ENCODE peak calls at places on chromosome 7, in nine cellular contexts. One of them, this sample, is unnamed.

GRCh38 chr7:128014864-128015263 is 16.4 kb downstream of the LRRC4 start:
- DNase-seq in pons: no peak
- DNase-seq in NCI-H2081: no peak
- DNase-seq in choroid plexus epithelial cell: no peak
- DNase-seq in psoas muscle: no peak
- DNase-seq in non-pigmented ciliary epithelial cell: no peak
- DNase-seq in PC-9: no peak
- DNase-seq in iris pigment epithelial cell: no peak
- DNase-seq in nucleus accumbens: no peak
- DNase-seq in this sample: no peak

GRCh38 chr7:157358041-157358752 is 21.4 kb downstream of the DNAJB6 start:
- DNase-seq in pons: no peak
- DNase-seq in NCI-H2081: no peak
- DNase-seq in choroid plexus epithelial cell: no peak
- DNase-seq in psoas muscle: no peak
- DNase-seq in non-pigmented ciliary epithelial cell: no peak
- DNase-seq in PC-9: no peak
- DNase-seq in iris pigment epithelial cell: no peak
- DNase-seq in nucleus accumbens: no peak
- DNase-seq in this sample: no peak

GRCh38 chr7:2634265-2635145 is 2.7 kb downstream of the TTYH3 start:
- DNase-seq in pons: no peak
- DNase-seq in NCI-H2081: no peak
- DNase-seq in choroid plexus epithelial cell: no peak
- DNase-seq in psoas muscle: no peak
- DNase-seq in non-pigmented ciliary epithelial cell: no peak
- DNase-seq in PC-9: no peak
- DNase-seq in iris pigment epithelial cell: no peak
- DNase-seq in nucleus accumbens: no peak
- DNase-seq in this sample: no peak

GRCh38 chr7:35792472-35793224 is 8.2 kb upstream of the SEPTIN7 start:
- DNase-seq in pons: peak
- DNase-seq in NCI-H2081: no peak
- DNase-seq in choroid plexus epithelial cell: peak
- DNase-seq in psoas muscle: no peak
- DNase-seq in non-pigmented ciliary epithelial cell: no peak
- DNase-seq in PC-9: no peak
- DNase-seq in iris pigment epithelial cell: no peak
- DNase-seq in nucleus accumbens: no peak
- DNase-seq in this sample: no peak

GRCh38 chr7:125506331-125506730 is 576.7 kb upstream of the POT1 start:
- DNase-seq in pons: no peak
- DNase-seq in NCI-H2081: no peak
- DNase-seq in choroid plexus epithelial cell: no peak
- DNase-seq in psoas muscle: no peak
- DNase-seq in non-pigmented ciliary epithelial cell: no peak
- DNase-seq in PC-9: no peak
- DNase-seq in iris pigment epithelial cell: no peak
- DNase-seq in nucleus accumbens: no peak
- DNase-seq in this sample: no peak

GRCh38 chr7:83289396-83289993 is 126.8 kb upstream of the PCLO start:
- DNase-seq in pons: no peak
- DNase-seq in NCI-H2081: no peak
- DNase-seq in choroid plexus epithelial cell: no peak
- DNase-seq in psoas muscle: no peak
- DNase-seq in non-pigmented ciliary epithelial cell: no peak
- DNase-seq in PC-9: no peak
- DNase-seq in iris pigment epithelial cell: no peak
- DNase-seq in nucleus accumbens: no peak
- DNase-seq in this sample: no peak

GRCh38 chr7:132998763-132999162 is 83.1 kb downstream of the CHCHD3 start:
- DNase-seq in pons: no peak
- DNase-seq in NCI-H2081: no peak
- DNase-seq in choroid plexus epithelial cell: peak
- DNase-seq in psoas muscle: no peak
- DNase-seq in non-pigmented ciliary epithelial cell: no peak
- DNase-seq in PC-9: no peak
- DNase-seq in iris pigment epithelial cell: no peak
- DNase-seq in nucleus accumbens: no peak
- DNase-seq in this sample: no peak

GRCh38 chr7:150560486-150560885 is 6.7 kb upstream of the GIMAP4 start:
- DNase-seq in pons: no peak
- DNase-seq in NCI-H2081: no peak
- DNase-seq in choroid plexus epithelial cell: no peak
- DNase-seq in psoas muscle: no peak
- DNase-seq in non-pigmented ciliary epithelial cell: no peak
- DNase-seq in PC-9: no peak
- DNase-seq in iris pigment epithelial cell: no peak
- DNase-seq in nucleus accumbens: no peak
- DNase-seq in this sample: no peak

GRCh38 chr7:30029696-30030095 is 1.5 kb downstream of the PLEKHA8 start:
- DNase-seq in pons: peak
- DNase-seq in NCI-H2081: no peak
- DNase-seq in choroid plexus epithelial cell: no peak
- DNase-seq in psoas muscle: no peak
- DNase-seq in non-pigmented ciliary epithelial cell: no peak
- DNase-seq in PC-9: no peak
- DNase-seq in iris pigment epithelial cell: no peak
- DNase-seq in nucleus accumbens: no peak
- DNase-seq in this sample: peak

GRCh38 chr7:7820939-7821338 is 102.5 kb upstream of the RPA3 start:
- DNase-seq in pons: no peak
- DNase-seq in NCI-H2081: no peak
- DNase-seq in choroid plexus epithelial cell: no peak
- DNase-seq in psoas muscle: no peak
- DNase-seq in non-pigmented ciliary epithelial cell: no peak
- DNase-seq in PC-9: no peak
- DNase-seq in iris pigment epithelial cell: no peak
- DNase-seq in nucleus accumbens: no peak
- DNase-seq in this sample: no peak

GRCh38 chr7:11896663-11897062 is 64.7 kb upstream of the THSD7A start:
- DNase-seq in pons: no peak
- DNase-seq in NCI-H2081: no peak
- DNase-seq in choroid plexus epithelial cell: no peak
- DNase-seq in psoas muscle: no peak
- DNase-seq in non-pigmented ciliary epithelial cell: no peak
- DNase-seq in PC-9: no peak
- DNase-seq in iris pigment epithelial cell: peak
- DNase-seq in nucleus accumbens: no peak
- DNase-seq in this sample: no peak

GRCh38 chr7:66296-66695 is 126.1 kb upstream of the FAM20C start:
- DNase-seq in pons: no peak
- DNase-seq in NCI-H2081: no peak
- DNase-seq in choroid plexus epithelial cell: no peak
- DNase-seq in psoas muscle: no peak
- DNase-seq in non-pigmented ciliary epithelial cell: no peak
- DNase-seq in PC-9: no peak
- DNase-seq in iris pigment epithelial cell: no peak
- DNase-seq in nucleus accumbens: no peak
- DNase-seq in this sample: no peak

GRCh38 chr7:50530771-50531170 is 34.4 kb downstream of the DDC start:
- DNase-seq in pons: no peak
- DNase-seq in NCI-H2081: no peak
- DNase-seq in choroid plexus epithelial cell: no peak
- DNase-seq in psoas muscle: no peak
- DNase-seq in non-pigmented ciliary epithelial cell: no peak
- DNase-seq in PC-9: no peak
- DNase-seq in iris pigment epithelial cell: no peak
- DNase-seq in nucleus accumbens: no peak
- DNase-seq in this sample: peak

GRCh38 chr7:137820677-137821420 is 25.9 kb downstream of the DGKI start:
- DNase-seq in pons: peak
- DNase-seq in NCI-H2081: peak
- DNase-seq in choroid plexus epithelial cell: peak
- DNase-seq in psoas muscle: peak
- DNase-seq in non-pigmented ciliary epithelial cell: no peak
- DNase-seq in PC-9: no peak
- DNase-seq in iris pigment epithelial cell: peak
- DNase-seq in nucleus accumbens: peak
- DNase-seq in this sample: no peak

GRCh38 chr7:69889338-69890080 is 291.2 kb downstream of the AUTS2 start:
- DNase-seq in pons: no peak
- DNase-seq in NCI-H2081: no peak
- DNase-seq in choroid plexus epithelial cell: no peak
- DNase-seq in psoas muscle: no peak
- DNase-seq in non-pigmented ciliary epithelial cell: no peak
- DNase-seq in PC-9: no peak
- DNase-seq in iris pigment epithelial cell: no peak
- DNase-seq in nucleus accumbens: no peak
- DNase-seq in this sample: no peak

GRCh38 chr7:110534241-110534931 is 556.5 kb upstream of the LRRN3 start:
- DNase-seq in pons: no peak
- DNase-seq in NCI-H2081: no peak
- DNase-seq in choroid plexus epithelial cell: peak
- DNase-seq in psoas muscle: no peak
- DNase-seq in non-pigmented ciliary epithelial cell: peak
- DNase-seq in PC-9: no peak
- DNase-seq in iris pigment epithelial cell: peak
- DNase-seq in nucleus accumbens: no peak
- DNase-seq in this sample: no peak

GRCh38 chr7:158508802-158509385 is 78.7 kb downstream of the PTPRN2 start:
- DNase-seq in pons: no peak
- DNase-seq in NCI-H2081: no peak
- DNase-seq in choroid plexus epithelial cell: no peak
- DNase-seq in psoas muscle: no peak
- DNase-seq in non-pigmented ciliary epithelial cell: no peak
- DNase-seq in PC-9: no peak
- DNase-seq in iris pigment epithelial cell: no peak
- DNase-seq in nucleus accumbens: peak
- DNase-seq in this sample: no peak

GRCh38 chr7:135538387-135538786 is 19.3 kb upstream of the NUP205 start:
- DNase-seq in pons: no peak
- DNase-seq in NCI-H2081: no peak
- DNase-seq in choroid plexus epithelial cell: no peak
- DNase-seq in psoas muscle: no peak
- DNase-seq in non-pigmented ciliary epithelial cell: no peak
- DNase-seq in PC-9: no peak
- DNase-seq in iris pigment epithelial cell: peak
- DNase-seq in nucleus accumbens: no peak
- DNase-seq in this sample: no peak

GRCh38 chr7:96992624-96993452 is 12.5 kb upstream of the DLX6 start:
- DNase-seq in pons: no peak
- DNase-seq in NCI-H2081: no peak
- DNase-seq in choroid plexus epithelial cell: no peak
- DNase-seq in psoas muscle: no peak
- DNase-seq in non-pigmented ciliary epithelial cell: no peak
- DNase-seq in PC-9: no peak
- DNase-seq in iris pigment epithelial cell: no peak
- DNase-seq in nucleus accumbens: no peak
- DNase-seq in this sample: no peak

GRCh38 chr7:43302773-43303172 is 190.3 kb downstream of the HECW1 start:
- DNase-seq in pons: no peak
- DNase-seq in NCI-H2081: no peak
- DNase-seq in choroid plexus epithelial cell: peak
- DNase-seq in psoas muscle: no peak
- DNase-seq in non-pigmented ciliary epithelial cell: no peak
- DNase-seq in PC-9: no peak
- DNase-seq in iris pigment epithelial cell: no peak
- DNase-seq in nucleus accumbens: peak
- DNase-seq in this sample: no peak

GRCh38 chr7:123747620-123748141 is 1.1 kb downstream of the WASL start:
- DNase-seq in pons: peak
- DNase-seq in NCI-H2081: peak
- DNase-seq in choroid plexus epithelial cell: peak
- DNase-seq in psoas muscle: peak
- DNase-seq in non-pigmented ciliary epithelial cell: peak
- DNase-seq in PC-9: peak
- DNase-seq in iris pigment epithelial cell: peak
- DNase-seq in nucleus accumbens: peak
- DNase-seq in this sample: no peak

GRCh38 chr7:17996040-17996439 is 31.6 kb downstream of the PRPS1L1 start:
- DNase-seq in pons: no peak
- DNase-seq in NCI-H2081: no peak
- DNase-seq in choroid plexus epithelial cell: no peak
- DNase-seq in psoas muscle: no peak
- DNase-seq in non-pigmented ciliary epithelial cell: no peak
- DNase-seq in PC-9: no peak
- DNase-seq in iris pigment epithelial cell: no peak
- DNase-seq in nucleus accumbens: no peak
- DNase-seq in this sample: no peak

GRCh38 chr7:111730476-111731300 is 168.4 kb upstream of the IMMP2L start:
- DNase-seq in pons: no peak
- DNase-seq in NCI-H2081: peak
- DNase-seq in choroid plexus epithelial cell: peak
- DNase-seq in psoas muscle: no peak
- DNase-seq in non-pigmented ciliary epithelial cell: no peak
- DNase-seq in PC-9: no peak
- DNase-seq in iris pigment epithelial cell: peak
- DNase-seq in nucleus accumbens: no peak
- DNase-seq in this sample: peak

GRCh38 chr7:77439572-77439971 is 23.4 kb upstream of the GSAP start:
- DNase-seq in pons: peak
- DNase-seq in NCI-H2081: no peak
- DNase-seq in choroid plexus epithelial cell: peak
- DNase-seq in psoas muscle: peak
- DNase-seq in non-pigmented ciliary epithelial cell: no peak
- DNase-seq in PC-9: peak
- DNase-seq in iris pigment epithelial cell: no peak
- DNase-seq in nucleus accumbens: peak
- DNase-seq in this sample: no peak

GRCh38 chr7:129959480-129960332 is 6.9 kb upstream of the UBE2H start:
- DNase-seq in pons: no peak
- DNase-seq in NCI-H2081: no peak
- DNase-seq in choroid plexus epithelial cell: peak
- DNase-seq in psoas muscle: no peak
- DNase-seq in non-pigmented ciliary epithelial cell: no peak
- DNase-seq in PC-9: peak
- DNase-seq in iris pigment epithelial cell: peak
- DNase-seq in nucleus accumbens: no peak
- DNase-seq in this sample: no peak

GRCh38 chr7:35036361-35037171 is 719 bp downstream of the DPY19L1 start:
- DNase-seq in pons: peak
- DNase-seq in NCI-H2081: peak
- DNase-seq in choroid plexus epithelial cell: peak
- DNase-seq in psoas muscle: peak
- DNase-seq in non-pigmented ciliary epithelial cell: no peak
- DNase-seq in PC-9: peak
- DNase-seq in iris pigment epithelial cell: peak
- DNase-seq in nucleus accumbens: peak
- DNase-seq in this sample: peak

GRCh38 chr7:109844362-109844761 is 1246.6 kb upstream of the LRRN3 start:
- DNase-seq in pons: no peak
- DNase-seq in NCI-H2081: no peak
- DNase-seq in choroid plexus epithelial cell: peak
- DNase-seq in psoas muscle: no peak
- DNase-seq in non-pigmented ciliary epithelial cell: no peak
- DNase-seq in PC-9: no peak
- DNase-seq in iris pigment epithelial cell: peak
- DNase-seq in nucleus accumbens: no peak
- DNase-seq in this sample: peak

GRCh38 chr7:64887756-64888508 is 15.1 kb upstream of the ZNF273 start:
- DNase-seq in pons: no peak
- DNase-seq in NCI-H2081: no peak
- DNase-seq in choroid plexus epithelial cell: peak
- DNase-seq in psoas muscle: no peak
- DNase-seq in non-pigmented ciliary epithelial cell: no peak
- DNase-seq in PC-9: no peak
- DNase-seq in iris pigment epithelial cell: no peak
- DNase-seq in nucleus accumbens: peak
- DNase-seq in this sample: peak

This sample was measured in CD4-positive, CD25-positive, alpha-beta regulatory T cell.